ENCODE peak calls at places on chromosomes 11 and 22, in nine cellular contexts. O is tibial nerve, K is A549, G is stomach, R is suprapubic skin, B is H1, U is transverse colon, I is sigmoid colon, T is esophagus muscularis mucosa. A is an unnamed sample.

GRCh38 chr11:2848497-2848896 is 37.1 kb downstream of the CDKN1C start:
- DNase-seq in K (no peak), B (no peak), I (no peak), U (no peak), R (no peak), G (no peak), O (no peak), T (no peak), A (no peak)

GRCh38 chr11:101915811-101916291 is 471 bp downstream of the ANGPTL5 start:
- DNase-seq in R (no peak), T (no peak), I (no peak), U (no peak), B (no peak), K (peak; percentile 45), G (no peak), O (no peak), A (no peak)

GRCh38 chr22:31212783-31213626 is 907 bp downstream of the LIMK2 start:
- DNase-seq in B (peak; percentile 55), K (no peak), O (no peak), I (no peak), G (no peak), R (no peak), U (no peak), T (no peak), A (no peak)

GRCh38 chr11:8071616-8072581 is 9.1 kb upstream of the TUB start:
- DNase-seq in R (peak; percentile 75), G (no peak), T (no peak), O (no peak), U (no peak), K (no peak), I (peak; percentile 62), B (no peak), A (peak; percentile 13)

GRCh38 chr11:68664141-68664540 is 20.2 kb upstream of the GAL start:
- DNase-seq in U (no peak), I (peak; percentile 26), K (no peak), G (no peak), B (no peak), R (no peak), T (no peak), O (no peak), A (no peak)

GRCh38 chr11:59523541-59523940 is 12.2 kb downstream of the OR4D9 start:
- DNase-seq in G (no peak), O (no peak), K (peak; percentile 30), B (no peak), I (no peak), U (no peak), T (no peak), R (no peak), A (no peak)

GRCh38 chr11:59574467-59574866 is 41.1 kb downstream of the OSBP start:
- DNase-seq in U (no peak), K (no peak), T (no peak), G (no peak), B (no peak), I (no peak), O (no peak), R (no peak), A (no peak)

GRCh38 chr11:72228844-72229231 is 4.3 kb downstream of the INPPL1 start:
- DNase-seq in T (no peak), I (no peak), R (peak; percentile 69), B (no peak), K (no peak), U (no peak), G (peak; percentile 8), O (no peak), A (no peak)

GRCh38 chr11:113632981-113633380 is 73.1 kb downstream of the TMPRSS5 start:
- DNase-seq in O (no peak), T (no peak), U (no peak), I (no peak), B (no peak), K (no peak), R (no peak), G (no peak), A (no peak)

GRCh38 chr11:21707116-21707769 is 485.6 kb upstream of the ANO5 start:
- DNase-seq in R (no peak), U (no peak), T (no peak), I (no peak), B (no peak), K (no peak), G (no peak), O (no peak), A (no peak)

GRCh38 chr22:49242480-49242879 is 585.2 kb downstream of the BRD1 start:
- DNase-seq in G (no peak), O (no peak), R (no peak), I (no peak), T (peak; percentile 60), B (no peak), K (no peak), U (no peak), A (no peak)

GRCh38 chr22:38956551-38956950 is 858 bp upstream of the APOBEC3A start:
- DNase-seq in T (no peak), R (no peak), O (no peak), I (peak; percentile 51), U (no peak), B (no peak), G (no peak), K (no peak), A (no peak)

GRCh38 chr11:122748968-122749687 is 89.2 kb upstream of the CRTAM start:
- DNase-seq in O (no peak), B (no peak), T (no peak), U (peak; percentile 49), R (no peak), K (no peak), G (no peak), I (peak; percentile 78), A (no peak)

GRCh38 chr22:39723899-39724351 is 153.4 kb downstream of the CACNA1I start:
- DNase-seq in G (peak; percentile 25), T (no peak), B (no peak), K (no peak), I (no peak), R (peak; percentile 63), O (no peak), U (no peak), A (no peak)

GRCh38 chr11:72617080-72617744 is 57.0 kb downstream of the PDE2A start:
- DNase-seq in G (no peak), U (peak; percentile 39), I (peak; percentile 93), T (peak; percentile 93), O (no peak), R (no peak), B (no peak), K (no peak), A (no peak)

GRCh38 chr11:33438311-33438710 is 181.1 kb downstream of the HIPK3 start:
- DNase-seq in I (no peak), U (no peak), K (no peak), B (no peak), G (no peak), O (no peak), R (no peak), T (peak; percentile 68), A (no peak)

GRCh38 chr11:108927791-108928545 is 263.1 kb downstream of the DDX10 start:
- DNase-seq in I (no peak), U (no peak), B (no peak), R (no peak), O (no peak), K (no peak), G (no peak), T (no peak), A (no peak)

GRCh38 chr22:20885557-20886323 is 26.9 kb downstream of the SNAP29 start:
- DNase-seq in B (peak; percentile 90), K (peak; percentile 85), U (peak; percentile 90), G (peak; percentile 83), O (peak; percentile 45), T (peak; percentile 93), R (peak; percentile 87), I (peak; percentile 89), A (peak; percentile 76)

GRCh38 chr11:76918941-76919386 is 58.2 kb downstream of the ACER3 start:
- DNase-seq in G (no peak), T (no peak), K (peak; percentile 69), I (no peak), U (peak; percentile 15), O (no peak), B (no peak), R (no peak), A (no peak)

GRCh38 chr11:35994421-35994820 is 50.6 kb downstream of the LDLRAD3 start:
- DNase-seq in R (no peak), U (no peak), T (no peak), G (no peak), I (no peak), B (no peak), K (no peak), O (no peak), A (no peak)

GRCh38 chr22:50544078-50544745 is 1.5 kb upstream of the KLHDC7B start:
- DNase-seq in I (peak; percentile 81), R (peak; percentile 87), O (peak; percentile 42), U (peak; percentile 91), T (no peak), K (peak; percentile 82), B (peak; percentile 95), G (peak; percentile 87), A (no peak)
- H3K4me3 ChIP-seq in I (peak overlapping the region; percentile 33), R (peak overlapping the region; percentile 43), O (peak overlapping the region; percentile 26), U (peak overlapping the region; percentile 4), T (peak overlapping the region; percentile 31), K (peak overlapping the region; percentile 24), B (peak overlapping the region; percentile 35), G (peak overlapping the region; percentile 22), A (no peak overlapping the region)

DNA sequence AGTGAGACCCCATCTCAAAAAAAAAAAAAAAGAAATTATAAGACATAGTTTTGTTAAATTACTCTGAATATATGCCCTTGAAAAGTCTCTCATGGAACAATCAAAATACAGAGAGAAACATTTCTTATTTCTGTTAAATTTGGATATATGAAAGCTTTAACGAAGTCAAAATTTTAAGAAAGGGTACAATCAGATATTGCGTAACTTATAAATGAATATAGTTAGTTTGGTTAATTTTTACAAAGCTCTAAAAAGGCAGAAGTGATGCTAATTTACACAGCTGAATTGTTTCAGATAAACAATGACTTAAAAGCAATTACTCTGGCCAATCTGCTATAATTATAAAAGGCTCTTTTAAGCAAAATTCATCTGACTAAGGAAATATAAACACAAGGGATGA is 611.6 kb upstream of the CCDC179 start:
- DNase-seq in R (no peak), B (no peak), I (no peak), K (no peak), G (no peak), U (no peak), T (no peak), O (no peak), A (no peak)
- TF ChIP-seq CTCF in R (no peak), B (no peak), I (no peak), K (no peak), G (no peak), U (no peak), T (no peak), O (no peak), A (no peak)

GRCh38 chr22:37233751-37234631 is 10.1 kb downstream of the RAC2 start:
- DNase-seq in R (no peak), U (peak; percentile 6), T (no peak), O (no peak), I (no peak), B (no peak), G (no peak), K (no peak), A (peak; percentile 35)
- TF ChIP-seq EP300 in R (no peak), U (no peak), T (no peak), O (no peak), I (no peak), B (no peak), G (no peak), K (no peak), A (no peak)

DNA sequence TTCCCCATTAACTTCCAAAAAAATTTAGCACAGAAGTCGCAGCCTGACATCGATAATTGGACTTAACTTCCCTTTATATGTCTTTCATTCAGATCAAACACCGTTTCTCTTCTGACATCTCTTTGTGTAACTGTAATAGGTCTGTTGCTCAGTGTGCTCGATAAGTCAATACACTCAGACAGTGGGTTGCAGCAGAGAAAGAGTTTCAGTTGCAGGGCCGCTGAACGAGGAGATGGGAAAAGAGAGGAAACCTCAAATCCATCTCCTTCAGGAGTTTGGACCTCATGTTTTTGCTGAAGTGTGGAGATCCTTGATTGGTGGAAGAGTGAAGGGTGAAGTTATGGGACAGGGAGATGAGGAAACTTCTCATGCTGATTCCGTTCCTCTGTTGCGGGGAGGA is 1.1 kb downstream of the SAMM50 start:
- DNase-seq in O (no peak), B (no peak), R (no peak), K (no peak), T (no peak), I (no peak), G (no peak), U (no peak), A (no peak)
- H3K4me3 ChIP-seq in O (peak overlapping the region; percentile 82), B (peak overlapping the region; percentile 81), R (peak overlapping the region; percentile 80), K (peak overlapping the region; percentile 93), T (peak overlapping the region; percentile 81), I (peak overlapping the region; percentile 96), G (peak overlapping the region; percentile 73), U (peak overlapping the region; percentile 84), A (peak overlapping the region; percentile 90)

A was measured in ovary.